ENCODE peak calls at places on chromosomes 13 and 19, in six cellular contexts. One of them, this sample, is unnamed.

GRCh38 chr19:16921766-16922591 is 33.2 kb downstream of the F2RL3 start:
- DNase-seq in heart right ventricle: no peak
- DNase-seq in NB4: peak
- DNase-seq in GM12864: no peak
- DNase-seq in AG04450: no peak
- DNase-seq in adrenal gland: no peak
- DNase-seq in this sample: no peak

GRCh38 chr19:3015126-3016057 is 13.7 kb downstream of the TLE2 start:
- DNase-seq in heart right ventricle: no peak
- DNase-seq in NB4: no peak
- DNase-seq in GM12864: no peak
- DNase-seq in AG04450: no peak
- DNase-seq in adrenal gland: no peak
- DNase-seq in this sample: no peak

GRCh38 chr13:50672025-50672424 is 171.5 kb downstream of the DLEU7 start:
- DNase-seq in heart right ventricle: no peak
- DNase-seq in NB4: peak
- DNase-seq in GM12864: no peak
- DNase-seq in AG04450: no peak
- DNase-seq in adrenal gland: peak
- DNase-seq in this sample: no peak

GRCh38 chr13:71454509-71454908 is 412.5 kb downstream of the DACH1 start:
- DNase-seq in heart right ventricle: no peak
- DNase-seq in NB4: no peak
- DNase-seq in GM12864: no peak
- DNase-seq in AG04450: no peak
- DNase-seq in adrenal gland: no peak
- DNase-seq in this sample: no peak

GRCh38 chr19:3668331-3669133 is 31.7 kb downstream of the PIP5K1C start:
- DNase-seq in heart right ventricle: no peak
- DNase-seq in NB4: no peak
- DNase-seq in GM12864: no peak
- DNase-seq in AG04450: no peak
- DNase-seq in adrenal gland: no peak
- DNase-seq in this sample: no peak

GRCh38 chr19:54211214-54211613 is 10.6 kb downstream of the RPS9 start:
- DNase-seq in heart right ventricle: no peak
- DNase-seq in NB4: no peak
- DNase-seq in GM12864: no peak
- DNase-seq in AG04450: no peak
- DNase-seq in adrenal gland: no peak
- DNase-seq in this sample: no peak

GRCh38 chr19:57934820-57935665 is at the start of gene ZNF418:
- DNase-seq in heart right ventricle: peak
- DNase-seq in NB4: no peak
- DNase-seq in GM12864: peak
- DNase-seq in AG04450: peak
- DNase-seq in adrenal gland: peak
- DNase-seq in this sample: peak

GRCh38 chr19:8017808-8018207 is 12.4 kb upstream of the ELAVL1 start:
- DNase-seq in heart right ventricle: no peak
- DNase-seq in NB4: peak
- DNase-seq in GM12864: peak
- DNase-seq in AG04450: no peak
- DNase-seq in adrenal gland: no peak
- DNase-seq in this sample: no peak

GRCh38 chr19:2668188-2668763 is 34.2 kb downstream of the GNG7 start:
- DNase-seq in heart right ventricle: no peak
- DNase-seq in NB4: no peak
- DNase-seq in GM12864: no peak
- DNase-seq in AG04450: no peak
- DNase-seq in adrenal gland: no peak
- DNase-seq in this sample: no peak

GRCh38 chr19:16847407-16847806 is 18.2 kb downstream of the SIN3B start:
- DNase-seq in heart right ventricle: no peak
- DNase-seq in NB4: no peak
- DNase-seq in GM12864: no peak
- DNase-seq in AG04450: no peak
- DNase-seq in adrenal gland: no peak
- DNase-seq in this sample: no peak

GRCh38 chr19:11338569-11339253 is 746 bp downstream of the RAB3D start:
- DNase-seq in heart right ventricle: no peak
- DNase-seq in NB4: no peak
- DNase-seq in GM12864: no peak
- DNase-seq in AG04450: no peak
- DNase-seq in adrenal gland: no peak
- DNase-seq in this sample: no peak

GRCh38 chr13:75445717-75446529 is 36.0 kb downstream of the TBC1D4 start:
- DNase-seq in heart right ventricle: no peak
- DNase-seq in NB4: no peak
- DNase-seq in GM12864: no peak
- DNase-seq in AG04450: no peak
- DNase-seq in adrenal gland: no peak
- DNase-seq in this sample: no peak

GRCh38 chr13:110590577-110590976 is 24.8 kb upstream of the NAXD start:
- DNase-seq in heart right ventricle: no peak
- DNase-seq in NB4: no peak
- DNase-seq in GM12864: no peak
- DNase-seq in AG04450: no peak
- DNase-seq in adrenal gland: no peak
- DNase-seq in this sample: no peak

GRCh38 chr19:53112286-53112685 is 9.1 kb upstream of the ZNF160 start:
- DNase-seq in heart right ventricle: no peak
- DNase-seq in NB4: peak
- DNase-seq in GM12864: no peak
- DNase-seq in AG04450: no peak
- DNase-seq in adrenal gland: no peak
- DNase-seq in this sample: no peak

GRCh38 chr19:24029941-24030636 is 56.9 kb upstream of the ZNF254 start:
- DNase-seq in heart right ventricle: no peak
- DNase-seq in NB4: no peak
- DNase-seq in GM12864: no peak
- DNase-seq in AG04450: no peak
- DNase-seq in adrenal gland: no peak
- DNase-seq in this sample: no peak

GRCh38 chr13:80787604-80788003 is 446.7 kb upstream of the SPRY2 start:
- DNase-seq in heart right ventricle: no peak
- DNase-seq in NB4: no peak
- DNase-seq in GM12864: no peak
- DNase-seq in AG04450: no peak
- DNase-seq in adrenal gland: no peak
- DNase-seq in this sample: no peak

GRCh38 chr19:29667390-29667783 is 2.1 kb downstream of the PLEKHF1 start:
- DNase-seq in heart right ventricle: no peak
- DNase-seq in NB4: no peak
- DNase-seq in GM12864: no peak
- DNase-seq in AG04450: no peak
- DNase-seq in adrenal gland: no peak
- DNase-seq in this sample: no peak

GRCh38 chr19:10888421-10888866 is 17.1 kb downstream of the CARM1 start:
- DNase-seq in heart right ventricle: no peak
- DNase-seq in NB4: no peak
- DNase-seq in GM12864: no peak
- DNase-seq in AG04450: no peak
- DNase-seq in adrenal gland: no peak
- DNase-seq in this sample: no peak

GRCh38 chr19:15304140-15304705 is 28.1 kb downstream of the BRD4 start:
- DNase-seq in heart right ventricle: peak
- DNase-seq in NB4: peak
- DNase-seq in GM12864: no peak
- DNase-seq in AG04450: no peak
- DNase-seq in adrenal gland: no peak
- DNase-seq in this sample: peak

GRCh38 chr13:45482571-45483173 is 17.9 kb downstream of the COG3 start:
- DNase-seq in heart right ventricle: no peak
- DNase-seq in NB4: no peak
- DNase-seq in GM12864: no peak
- DNase-seq in AG04450: no peak
- DNase-seq in adrenal gland: no peak
- DNase-seq in this sample: peak

GRCh38 chr13:24128112-24128511 is 32.4 kb upstream of the SPATA13 start:
- DNase-seq in heart right ventricle: no peak
- DNase-seq in NB4: no peak
- DNase-seq in GM12864: no peak
- DNase-seq in AG04450: no peak
- DNase-seq in adrenal gland: no peak
- DNase-seq in this sample: no peak

GRCh38 chr13:41900918-41901317 is 60.0 kb downstream of the VWA8 start:
- DNase-seq in heart right ventricle: no peak
- DNase-seq in NB4: no peak
- DNase-seq in GM12864: no peak
- DNase-seq in AG04450: no peak
- DNase-seq in adrenal gland: no peak
- DNase-seq in this sample: no peak

GRCh38 chr19:28289294-28290063 is 923.5 kb downstream of the UQCRFS1 start:
- DNase-seq in heart right ventricle: no peak
- DNase-seq in NB4: no peak
- DNase-seq in GM12864: no peak
- DNase-seq in AG04450: no peak
- DNase-seq in adrenal gland: no peak
- DNase-seq in this sample: peak

GRCh38 chr19:1325568-1326294 is 40.1 kb downstream of the EFNA2 start:
- DNase-seq in heart right ventricle: no peak
- DNase-seq in NB4: no peak
- DNase-seq in GM12864: no peak
- DNase-seq in AG04450: no peak
- DNase-seq in adrenal gland: no peak
- DNase-seq in this sample: no peak
- H3K4me3 ChIP-seq in heart right ventricle: peak
- H3K4me3 ChIP-seq in NB4: no peak
- H3K4me3 ChIP-seq in GM12864: no peak
- H3K4me3 ChIP-seq in AG04450: peak
- H3K4me3 ChIP-seq in adrenal gland: peak
- H3K4me3 ChIP-seq in this sample: no peak

DNA sequence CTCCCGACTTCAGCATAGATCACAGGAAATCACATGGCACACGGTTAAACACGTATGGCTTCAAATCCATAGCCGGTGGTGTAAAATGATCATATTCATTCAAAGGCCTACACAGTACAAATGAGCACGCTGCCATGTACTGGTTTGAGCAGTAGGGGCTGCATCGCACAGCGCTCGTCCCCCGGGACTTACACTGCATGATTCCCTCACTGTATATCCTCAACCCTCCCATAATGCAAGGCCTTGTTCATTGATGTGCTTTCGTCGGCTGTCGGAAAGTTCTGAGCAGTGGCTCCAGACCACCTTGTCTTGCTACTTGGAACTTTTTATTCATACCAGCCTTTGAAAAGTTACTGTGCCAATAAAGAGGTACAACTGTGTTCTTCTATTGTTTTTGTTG is 578.2 kb downstream of the MYO16 start:
- DNase-seq in heart right ventricle: no peak
- DNase-seq in NB4: peak
- DNase-seq in GM12864: no peak
- DNase-seq in AG04450: no peak
- DNase-seq in adrenal gland: no peak
- DNase-seq in this sample: no peak
- TF ChIP-seq CTCF in heart right ventricle: no peak
- TF ChIP-seq CTCF in NB4: no peak
- TF ChIP-seq CTCF in GM12864: no peak
- TF ChIP-seq CTCF in AG04450: no peak
- TF ChIP-seq CTCF in adrenal gland: no peak
- TF ChIP-seq CTCF in this sample: no peak

DNA sequence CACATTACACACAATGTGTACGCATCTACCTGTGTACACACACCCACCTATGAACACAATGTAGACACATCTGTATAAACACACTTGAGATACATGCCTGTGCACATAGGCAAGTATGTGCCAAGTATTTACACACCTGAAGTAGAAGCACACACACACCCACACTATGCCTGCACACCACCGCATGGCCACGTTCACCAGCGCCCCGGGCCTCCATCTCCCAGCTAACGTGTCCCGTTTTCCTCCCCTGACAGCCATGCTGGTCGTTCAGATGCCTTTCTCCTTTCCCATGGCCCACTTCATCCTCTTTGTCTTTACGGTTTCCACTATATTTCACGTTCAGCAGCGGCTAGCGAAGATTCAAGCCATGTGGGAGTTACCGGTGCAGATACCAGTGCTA is 6.9 kb downstream of the FUT2 start:
- DNase-seq in heart right ventricle: no peak
- DNase-seq in NB4: no peak
- DNase-seq in GM12864: no peak
- DNase-seq in AG04450: no peak
- DNase-seq in adrenal gland: no peak
- DNase-seq in this sample: no peak
- H3K4me3 ChIP-seq in heart right ventricle: no peak
- H3K4me3 ChIP-seq in NB4: no peak
- H3K4me3 ChIP-seq in GM12864: no peak
- H3K4me3 ChIP-seq in AG04450: no peak
- H3K4me3 ChIP-seq in adrenal gland: no peak
- H3K4me3 ChIP-seq in this sample: no peak

GRCh38 chr19:31674503-31675186 is 325.4 kb upstream of the TSHZ3 start:
- DNase-seq in heart right ventricle: no peak
- DNase-seq in NB4: no peak
- DNase-seq in GM12864: no peak
- DNase-seq in AG04450: no peak
- DNase-seq in adrenal gland: no peak
- DNase-seq in this sample: peak

GRCh38 chr19:31675187-31675913 is 326.1 kb upstream of the TSHZ3 start:
- DNase-seq in heart right ventricle: no peak
- DNase-seq in NB4: no peak
- DNase-seq in GM12864: no peak
- DNase-seq in AG04450: no peak
- DNase-seq in adrenal gland: no peak
- DNase-seq in this sample: peak

GRCh38 chr19:31678421-31678820 is 329.2 kb upstream of the TSHZ3 start:
- DNase-seq in heart right ventricle: no peak
- DNase-seq in NB4: no peak
- DNase-seq in GM12864: no peak
- DNase-seq in AG04450: no peak
- DNase-seq in adrenal gland: no peak
- DNase-seq in this sample: no peak

GRCh38 chr19:31670931-31671330 is 321.7 kb upstream of the TSHZ3 start:
- DNase-seq in heart right ventricle: no peak
- DNase-seq in NB4: no peak
- DNase-seq in GM12864: no peak
- DNase-seq in AG04450: no peak
- DNase-seq in adrenal gland: no peak
- DNase-seq in this sample: no peak

DNA sequence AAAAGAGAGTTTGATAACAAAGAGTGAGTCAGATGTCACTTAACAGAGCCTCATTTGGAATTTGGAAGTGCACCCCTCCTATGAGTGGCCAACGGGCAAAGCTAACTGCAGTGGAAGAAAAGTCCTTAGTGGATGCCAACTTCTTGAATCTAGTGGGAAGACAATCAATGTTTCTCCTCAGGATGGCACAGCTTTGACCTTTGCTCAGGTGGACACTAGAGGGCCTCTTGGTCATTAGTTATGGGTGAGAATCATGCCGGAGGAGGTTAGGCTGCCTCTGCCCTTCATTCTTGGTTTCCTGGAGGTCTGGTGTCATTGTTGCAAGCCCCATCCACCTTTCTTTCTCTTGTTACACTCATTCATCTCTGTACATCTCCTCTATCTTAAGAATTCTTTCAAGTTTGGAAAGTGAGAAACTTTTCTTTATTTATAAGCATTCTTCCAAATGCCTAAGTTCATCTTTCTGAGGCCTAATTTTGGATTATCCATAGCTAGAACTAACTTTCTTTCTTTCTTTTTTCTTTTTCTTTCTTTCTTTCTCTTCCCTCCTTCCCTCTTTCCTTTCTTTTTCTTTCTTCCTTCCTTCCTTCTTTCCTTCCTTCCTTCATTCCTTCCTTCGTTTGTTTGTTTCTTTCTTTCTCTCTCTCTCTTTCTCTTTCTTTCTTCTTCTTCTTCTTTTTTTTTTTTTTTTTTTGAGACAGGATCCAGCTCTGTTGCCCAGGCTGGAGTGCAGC is 327.2 kb upstream of the TSHZ3 start:
- DNase-seq in heart right ventricle: no peak
- DNase-seq in NB4: peak
- DNase-seq in GM12864: no peak
- DNase-seq in AG04450: no peak
- DNase-seq in adrenal gland: peak
- DNase-seq in this sample: no peak
- TF ChIP-seq CTCF in heart right ventricle: peak
- TF ChIP-seq CTCF in NB4: peak
- TF ChIP-seq CTCF in GM12864: peak
- TF ChIP-seq CTCF in AG04450: no peak
- TF ChIP-seq CTCF in adrenal gland: no peak
- TF ChIP-seq CTCF in this sample: no peak

This sample was measured in astrocyte of the spinal cord.